ENCODE peak calls at places on chromosomes 4 and X, in seven cellular contexts. J is NCI-H1436; Q is SIG-M5; P is Peyer's patch; V is right atrium auricular region; K is A673; O is stimulated activated CD8-positive, alpha-beta memory T cell treated with anti-CD3 and anti-CD28 coated beads, Interleukin-12 subunit alpha, Interleukin-12 subunit beta, amount 100 ng/mL, for 4 hours. M is an unnamed sample.

GRCh38 chr4:86338521-86338920 is 21.3 kb downstream of the MAPK10 start:
- DNase-seq in J (no peak), Q (no peak), P (no peak), V (no peak), K (no peak), O (no peak), M (no peak)

GRCh38 chr4:1399508-1400190 is 6.6 kb downstream of the NKX1-1 start:
- DNase-seq in J (no peak), Q (no peak), P (no peak), V (no peak), K (no peak), O (no peak), M (no peak)

GRCh38 chr4:153731239-153731638 is 28.6 kb downstream of the RNF175 start:
- DNase-seq in J (no peak), Q (no peak), P (no peak), V (no peak), K (peak), O (no peak), M (no peak)

GRCh38 chrX:66622209-66622608 is 16.7 kb downstream of the EDA2R start:
- DNase-seq in J (no peak), Q (no peak), P (no peak), V (no peak), K (no peak), O (no peak), M (no peak)

GRCh38 chr4:173547889-173548288 is 17.9 kb upstream of the HAND2 start:
- DNase-seq in J (no peak), Q (no peak), P (no peak), V (no peak), K (no peak), O (no peak), M (no peak)

GRCh38 chr4:66294626-66295025 is 624.3 kb upstream of the EPHA5 start:
- DNase-seq in J (no peak), Q (no peak), P (no peak), V (no peak), K (no peak), O (no peak), M (no peak)

GRCh38 chr4:181959121-181959520 is 284.1 kb upstream of the TENM3 start:
- DNase-seq in J (no peak), Q (no peak), P (no peak), V (no peak), K (no peak), O (no peak), M (no peak)

GRCh38 chr4:124437853-124438495 is 274.6 kb downstream of the ANKRD50 start:
- DNase-seq in J (no peak), Q (no peak), P (no peak), V (no peak), K (no peak), O (no peak), M (peak)

GRCh38 chrX:39261446-39262147 is 460.3 kb downstream of the MID1IP1 start:
- DNase-seq in J (peak), Q (no peak), P (no peak), V (no peak), K (peak), O (no peak), M (no peak)

GRCh38 chr4:168654206-168655174 is 157.6 kb downstream of the PALLD start:
- DNase-seq in J (peak), Q (no peak), P (peak), V (no peak), K (no peak), O (no peak), M (peak)

GRCh38 chrX:77691916-77692315 is 94.1 kb downstream of the ATRX start:
- DNase-seq in J (no peak), Q (no peak), P (no peak), V (no peak), K (no peak), O (no peak), M (no peak)

GRCh38 chr4:2743518-2744445 is 12.4 kb downstream of the TNIP2 start:
- DNase-seq in J (no peak), Q (no peak), P (peak), V (no peak), K (no peak), O (no peak), M (peak)

GRCh38 chr4:24730256-24731001 is 64.9 kb upstream of the SOD3 start:
- DNase-seq in J (no peak), Q (no peak), P (no peak), V (peak), K (peak), O (no peak), M (peak)

GRCh38 chrX:134144231-134144630 is 92.8 kb upstream of the CCDC160 start:
- DNase-seq in J (peak), Q (no peak), P (no peak), V (no peak), K (peak), O (no peak), M (no peak)

GRCh38 chrX:17425151-17425550 is 50.2 kb downstream of the NHS start:
- DNase-seq in J (no peak), Q (no peak), P (no peak), V (no peak), K (no peak), O (no peak), M (no peak)

GRCh38 chrX:14942341-14942740 is 69.1 kb downstream of the MOSPD2 start:
- DNase-seq in J (no peak), Q (no peak), P (no peak), V (no peak), K (no peak), O (no peak), M (no peak)

GRCh38 chrX:50704360-50704759 is 109.6 kb downstream of the SHROOM4 start:
- DNase-seq in J (no peak), Q (no peak), P (no peak), V (no peak), K (no peak), O (no peak), M (no peak)

GRCh38 chrX:135425566-135425965 is 3.8 kb downstream of the SMIM10L2A start:
- DNase-seq in J (no peak), Q (no peak), P (no peak), V (no peak), K (no peak), O (no peak), M (no peak)

GRCh38 chrX:150365953-150366911 is 3.1 kb downstream of the MAMLD1 start:
- DNase-seq in J (no peak), Q (no peak), P (no peak), V (no peak), K (peak), O (no peak), M (peak)

GRCh38 chrX:150199181-150199580 is 163.9 kb upstream of the MAMLD1 start:
- DNase-seq in J (no peak), Q (no peak), P (no peak), V (peak), K (no peak), O (no peak), M (no peak)

GRCh38 chr4:139129206-139129605 is 47.8 kb downstream of the ELF2 start:
- DNase-seq in J (no peak), Q (no peak), P (no peak), V (no peak), K (no peak), O (no peak), M (no peak)

GRCh38 chr4:10030946-10031662 is 9.8 kb upstream of the SLC2A9 start:
- DNase-seq in J (no peak), Q (no peak), P (no peak), V (no peak), K (no peak), O (no peak), M (no peak)

GRCh38 chr4:124459922-124460301 is 252.6 kb downstream of the ANKRD50 start:
- DNase-seq in J (no peak), Q (no peak), P (no peak), V (no peak), K (peak), O (no peak), M (no peak)

GRCh38 chrX:154419189-154419588 is 7.8 kb downstream of the TAFAZZIN start:
- DNase-seq in J (no peak), Q (no peak), P (no peak), V (no peak), K (no peak), O (no peak), M (no peak)

GRCh38 chr4:174365018-174365587 is 81.4 kb downstream of the CEP44 start:
- DNase-seq in J (no peak), Q (no peak), P (no peak), V (no peak), K (peak), O (no peak), M (no peak)

GRCh38 chrX:26558719-26559386 is 342.9 kb downstream of the MAGEB5 start:
- DNase-seq in J (no peak), Q (no peak), P (no peak), V (no peak), K (no peak), O (no peak), M (no peak)

GRCh38 chrX:145825896-145826295 is 8.3 kb downstream of the SLITRK2 start:
- DNase-seq in J (no peak), Q (no peak), P (no peak), V (no peak), K (peak), O (no peak), M (no peak)

GRCh38 chrX:131854586-131854985 is 168.5 kb upstream of the STK26 start:
- DNase-seq in J (no peak), Q (no peak), P (no peak), V (no peak), K (peak), O (no peak), M (no peak)

GRCh38 chrX:133380882-133381619 is 34.2 kb downstream of the GPC4 start:
- DNase-seq in J (no peak), Q (no peak), P (no peak), V (no peak), K (no peak), O (no peak), M (no peak)

GRCh38 chrX:107154787-107155620 is 36.4 kb upstream of the RBM41 start:
- DNase-seq in J (peak), Q (no peak), P (no peak), V (no peak), K (peak), O (no peak), M (no peak)

GRCh38 chr4:16627999-16628398 is 270.4 kb downstream of the LDB2 start:
- DNase-seq in J (no peak), Q (no peak), P (no peak), V (no peak), K (no peak), O (no peak), M (no peak)

GRCh38 chrX:40845331-40845911 is 110.1 kb upstream of the MED14 start:
- DNase-seq in J (no peak), Q (no peak), P (no peak), V (no peak), K (no peak), O (no peak), M (no peak)

GRCh38 chr4:86615501-86615900 is 21.4 kb downstream of the PTPN13 start:
- DNase-seq in J (no peak), Q (no peak), P (no peak), V (no peak), K (no peak), O (no peak), M (no peak)

GRCh38 chr4:101400096-101400495 is 52.8 kb upstream of the PPP3CA start:
- DNase-seq in J (no peak), Q (no peak), P (no peak), V (no peak), K (no peak), O (no peak), M (no peak)